ENCODE peak calls at places on chromosomes 4 and X, in five cellular contexts. E is fibroblast of lung, Y is left ventricle myocardium inferior, O is OCI-LY7, X is endodermal cell. R is an unnamed sample. For H3K4me1, the result is how much of the 10 kb centered on the place peaks cover.

GRCh38 chr4:24234288-24234848 is 344.5 kb upstream of the PPARGC1A start:
- DNase-seq in E (no peak), Y (no peak), O (no peak), X (no peak), R (no peak)

GRCh38 chrX:38149016-38149415 is 71.7 kb downstream of the SRPX start:
- DNase-seq in E (no peak), Y (no peak), O (no peak), X (no peak), R (no peak)

GRCh38 chr4:15525080-15525479 is 55.4 kb downstream of the CC2D2A start:
- DNase-seq in E (no peak), Y (no peak), O (no peak), X (no peak), R (no peak)

GRCh38 chrX:13223868-13224555 is 95.8 kb downstream of the ATXN3L start:
- DNase-seq in E (peak), Y (no peak), O (no peak), X (no peak), R (peak)

GRCh38 chr4:80221161-80221560 is 23.9 kb downstream of the PRDM8 start:
- DNase-seq in E (peak), Y (no peak), O (peak), X (no peak), R (no peak)

GRCh38 chr4:66609014-66609413 is 936.3 kb downstream of the CENPC start:
- DNase-seq in E (no peak), Y (no peak), O (no peak), X (no peak), R (no peak)

GRCh38 chrX:155005190-155005589 is 17.3 kb downstream of the F8 start:
- DNase-seq in E (no peak), Y (no peak), O (no peak), X (no peak), R (no peak)

GRCh38 chrX:20265221-20265725 is 1.4 kb downstream of the RPS6KA3 start:
- DNase-seq in E (peak), Y (peak), O (peak), X (peak), R (peak)

GRCh38 chr4:6689506-6689960 is 4.1 kb upstream of the S100P start:
- DNase-seq in E (no peak), Y (no peak), O (no peak), X (peak), R (no peak)

GRCh38 chr4:22099896-22100295 is 151.3 kb upstream of the KCNIP4 start:
- DNase-seq in E (peak), Y (no peak), O (no peak), X (no peak), R (no peak)

GRCh38 chrX:84187501-84188319 is at the start of gene RPS6KA6:
- DNase-seq in E (peak), Y (peak), O (no peak), X (peak), R (peak)

GRCh38 chr4:121977251-121978168 is 25.6 kb upstream of the TRPC3 start:
- DNase-seq in E (peak), Y (no peak), O (peak), X (no peak), R (no peak)

GRCh38 chr4:183300070-183300469 is 20.0 kb downstream of the CLDN22 start:
- DNase-seq in E (peak), Y (no peak), O (no peak), X (no peak), R (no peak)

GRCh38 chr4:13912966-13913365 is 285.4 kb upstream of the BOD1L1 start:
- DNase-seq in E (peak), Y (no peak), O (no peak), X (no peak), R (no peak)

GRCh38 chr4:58649236-58649635 is 1539.1 kb upstream of the IGFBP7 start:
- DNase-seq in E (no peak), Y (no peak), O (no peak), X (no peak), R (no peak)

GRCh38 chrX:136963973-136964372 is 69.8 kb downstream of the GPR101 start:
- DNase-seq in E (no peak), Y (no peak), O (no peak), X (no peak), R (no peak)

GRCh38 chr4:163558539-163559044 is 64.1 kb downstream of the TMA16 start:
- DNase-seq in E (peak), Y (no peak), O (peak), X (no peak), R (peak)
- H3K27ac ChIP-seq in E (no peak), Y (peak), O (peak), X (no peak), R (peak)

GRCh38 chrX:2931155-2931554 is 2.0 kb upstream of the ARSD start:
- DNase-seq in E (no peak), Y (no peak), O (no peak), X (no peak), R (no peak)
- H3K4me3 ChIP-seq in E (no peak), Y (no peak), O (no peak), X (peak), R (no peak)

GRCh38 chr4:10112658-10113284 is 3.8 kb downstream of the WDR1 start:
- DNase-seq in E (no peak), Y (no peak), O (no peak), X (no peak), R (no peak)
- H3K4me1 ChIP-seq in E (under half), Y (half or more), O (under half), X (under half), R (under half)

GRCh38 chr4:68344785-68345184 is 5.1 kb downstream of the YTHDC1 start:
- DNase-seq in E (no peak), Y (no peak), O (no peak), X (no peak), R (no peak)

GRCh38 chr4:68349361-68350360 is at the start of gene YTHDC1:
- DNase-seq in E (peak), Y (peak), O (peak), X (peak), R (peak)

GRCh38 chr4:68346461-68346860 is 3.4 kb downstream of the YTHDC1 start:
- DNase-seq in E (no peak), Y (no peak), O (no peak), X (no peak), R (no peak)

GRCh38 chr4:68347845-68348244 is 2.0 kb downstream of the YTHDC1 start:
- DNase-seq in E (no peak), Y (no peak), O (no peak), X (no peak), R (no peak)

GRCh38 chr4:68348577-68348976 is 1.3 kb downstream of the YTHDC1 start:
- DNase-seq in E (no peak), Y (no peak), O (peak), X (no peak), R (no peak)
- H3K27ac ChIP-seq in E (peak), Y (peak), O (peak), X (peak), R (no peak)

GRCh38 chrX:101385026-101385684 is 836 bp downstream of the BTK start:
- DNase-seq in E (no peak), Y (no peak), O (no peak), X (no peak), R (no peak)

GRCh38 chrX:101388604-101389003 is 2.2 kb upstream of the RPL36A start:
- DNase-seq in E (no peak), Y (no peak), O (no peak), X (no peak), R (no peak)

GRCh38 chrX:101383679-101384078 is 2.3 kb downstream of the BTK start:
- DNase-seq in E (no peak), Y (no peak), O (peak), X (no peak), R (no peak)

GRCh38 chrX:101386542-101386885 is 523 bp upstream of the BTK start:
- DNase-seq in E (no peak), Y (no peak), O (no peak), X (no peak), R (no peak)

GRCh38 chrX:101385795-101386541 is at the start of gene BTK:
- DNase-seq in E (no peak), Y (no peak), O (peak), X (no peak), R (no peak)
- H3K4me3 ChIP-seq in E (no peak), Y (no peak), O (peak), X (no peak), R (no peak)

DNA sequence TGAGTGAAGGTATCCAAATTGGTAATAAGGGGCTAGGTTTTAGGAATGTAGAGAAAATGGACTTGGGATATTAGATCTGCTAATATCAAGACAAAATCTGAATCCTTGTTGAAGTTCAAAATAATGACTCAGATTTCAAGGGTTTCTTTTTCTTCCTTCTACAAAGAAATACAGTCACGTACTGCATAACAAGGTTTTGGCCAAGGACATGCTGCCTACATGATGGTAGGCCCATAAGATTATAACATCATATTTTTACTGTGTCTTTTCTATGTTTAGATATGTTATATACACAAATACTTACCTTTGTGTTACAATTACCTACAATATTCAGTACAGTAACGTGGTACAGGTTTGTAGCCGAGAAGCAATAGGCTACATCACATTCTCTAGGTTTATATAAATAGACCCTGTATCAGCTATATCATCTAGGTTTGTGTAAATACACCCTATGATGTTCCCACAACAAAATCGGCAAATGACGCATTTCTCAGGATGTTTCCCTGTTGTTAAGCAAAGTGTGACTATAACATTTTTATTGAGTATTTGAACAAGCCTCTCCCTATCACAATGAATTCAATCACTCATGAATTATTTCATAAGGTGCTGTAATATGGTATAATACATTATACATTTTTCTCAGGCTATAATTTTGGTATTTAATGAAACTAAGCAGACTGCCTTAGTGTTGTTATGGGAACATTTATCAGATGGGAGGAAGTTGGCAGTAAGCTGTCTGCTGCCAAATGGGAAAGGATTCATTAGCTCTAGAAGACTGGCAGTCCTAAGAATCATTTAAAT is 186.3 kb downstream of the PPP3CA start:
- DNase-seq in E (no peak), Y (no peak), O (no peak), X (no peak), R (no peak)
- H3K4me1 ChIP-seq in E (under half), Y (under half), O (under half), X (under half), R (under half)

GRCh38 chr4:87056884-87057283 is 122.1 kb downstream of the AFF1 start:
- DNase-seq in E (no peak), Y (no peak), O (no peak), X (no peak), R (no peak)
- H3K27ac ChIP-seq in E (no peak), Y (peak), O (no peak), X (no peak), R (peak)

DNA sequence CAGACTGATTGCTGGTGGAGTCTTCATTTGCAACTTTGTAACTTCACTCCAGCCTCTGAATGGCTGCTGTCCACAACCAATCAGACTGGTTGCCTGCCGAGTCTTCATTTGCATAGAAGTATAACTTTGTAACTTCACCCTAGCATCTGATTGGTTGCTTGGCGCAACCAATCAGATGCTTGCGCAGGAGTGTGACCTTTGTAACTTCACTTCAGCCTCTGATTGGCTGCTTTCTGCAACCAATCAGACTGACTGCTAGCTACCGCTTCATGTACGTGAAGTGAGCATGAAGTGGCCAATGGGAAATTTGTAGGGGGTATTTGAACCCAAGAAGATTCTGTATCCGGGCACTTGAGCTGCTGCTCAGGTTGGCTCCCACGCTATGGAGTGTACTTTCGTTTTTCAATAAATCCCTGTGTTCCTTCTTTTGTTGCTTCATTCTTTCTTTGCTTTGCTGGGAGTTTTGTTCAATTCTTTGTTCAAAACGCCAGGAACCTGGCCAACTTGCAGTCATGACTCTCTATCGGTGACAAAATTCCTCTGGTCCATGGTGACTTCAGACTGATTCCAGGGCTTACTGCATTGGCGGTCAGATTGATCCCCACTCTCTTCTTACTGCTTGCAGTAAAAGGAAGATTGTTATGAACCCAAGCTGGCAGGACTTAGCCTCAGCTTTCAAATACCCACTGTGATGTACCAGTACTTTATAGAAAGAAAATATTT is 46.4 kb upstream of the FGG start:
- DNase-seq in E (no peak), Y (no peak), O (no peak), X (no peak), R (no peak)
- H3K4me3 ChIP-seq in E (no peak), Y (no peak), O (no peak), X (no peak), R (no peak)